ENCODE peak calls at places on chromosomes 4 and X, in nine cellular contexts. One of them, this sample, is unnamed. For H3K4me1, the result is how much of the 10 kb centered on the place peaks cover.

GRCh38 chr4:59848457-59848856 is 1351.7 kb upstream of the ADGRL3 start:
- DNase-seq in lower lobe of right lung: no peak
- DNase-seq in IMR-90: no peak
- DNase-seq in heart left ventricle: no peak
- DNase-seq in OCI-LY7: no peak
- DNase-seq in ovary: no peak
- DNase-seq in esophagus squamous epithelium: no peak
- DNase-seq in uterus: no peak
- DNase-seq in fibroblast of lung: no peak
- DNase-seq in this sample: no peak

GRCh38 chrX:10989386-10989785 is 121.7 kb upstream of the HCCS start:
- DNase-seq in lower lobe of right lung: no peak
- DNase-seq in IMR-90: no peak
- DNase-seq in heart left ventricle: no peak
- DNase-seq in OCI-LY7: no peak
- DNase-seq in ovary: no peak
- DNase-seq in esophagus squamous epithelium: no peak
- DNase-seq in uterus: no peak
- DNase-seq in fibroblast of lung: no peak
- DNase-seq in this sample: no peak

GRCh38 chr4:108683479-108683878 is 33.1 kb downstream of the OSTC start:
- DNase-seq in lower lobe of right lung: no peak
- DNase-seq in IMR-90: peak
- DNase-seq in heart left ventricle: no peak
- DNase-seq in OCI-LY7: peak
- DNase-seq in ovary: no peak
- DNase-seq in esophagus squamous epithelium: no peak
- DNase-seq in uterus: no peak
- DNase-seq in fibroblast of lung: peak
- DNase-seq in this sample: no peak

GRCh38 chrX:56564182-56564885 is 907 bp downstream of the UBQLN2 start:
- DNase-seq in lower lobe of right lung: no peak
- DNase-seq in IMR-90: peak
- DNase-seq in heart left ventricle: no peak
- DNase-seq in OCI-LY7: peak
- DNase-seq in ovary: peak
- DNase-seq in esophagus squamous epithelium: no peak
- DNase-seq in uterus: no peak
- DNase-seq in fibroblast of lung: peak
- DNase-seq in this sample: peak

GRCh38 chrX:67636532-67636931 is 92.7 kb downstream of the AR start:
- DNase-seq in lower lobe of right lung: no peak
- DNase-seq in IMR-90: no peak
- DNase-seq in heart left ventricle: no peak
- DNase-seq in OCI-LY7: no peak
- DNase-seq in ovary: no peak
- DNase-seq in esophagus squamous epithelium: no peak
- DNase-seq in uterus: no peak
- DNase-seq in fibroblast of lung: peak
- DNase-seq in this sample: no peak

GRCh38 chr4:40564815-40565505 is 64.7 kb downstream of the RBM47 start:
- DNase-seq in lower lobe of right lung: no peak
- DNase-seq in IMR-90: no peak
- DNase-seq in heart left ventricle: no peak
- DNase-seq in OCI-LY7: peak
- DNase-seq in ovary: no peak
- DNase-seq in esophagus squamous epithelium: no peak
- DNase-seq in uterus: no peak
- DNase-seq in fibroblast of lung: no peak
- DNase-seq in this sample: no peak

GRCh38 chr4:14218641-14219040 is 591.1 kb upstream of the BOD1L1 start:
- DNase-seq in lower lobe of right lung: no peak
- DNase-seq in IMR-90: no peak
- DNase-seq in heart left ventricle: no peak
- DNase-seq in OCI-LY7: no peak
- DNase-seq in ovary: no peak
- DNase-seq in esophagus squamous epithelium: no peak
- DNase-seq in uterus: no peak
- DNase-seq in fibroblast of lung: no peak
- DNase-seq in this sample: no peak

GRCh38 chrX:119726900-119727555 is 31.4 kb upstream of the SOWAHD start:
- DNase-seq in lower lobe of right lung: no peak
- DNase-seq in IMR-90: no peak
- DNase-seq in heart left ventricle: no peak
- DNase-seq in OCI-LY7: no peak
- DNase-seq in ovary: no peak
- DNase-seq in esophagus squamous epithelium: no peak
- DNase-seq in uterus: no peak
- DNase-seq in fibroblast of lung: no peak
- DNase-seq in this sample: peak

GRCh38 chr4:133320576-133321170 is 171.6 kb downstream of the PCDH10 start:
- DNase-seq in lower lobe of right lung: no peak
- DNase-seq in IMR-90: peak
- DNase-seq in heart left ventricle: no peak
- DNase-seq in OCI-LY7: peak
- DNase-seq in ovary: no peak
- DNase-seq in esophagus squamous epithelium: no peak
- DNase-seq in uterus: no peak
- DNase-seq in fibroblast of lung: peak
- DNase-seq in this sample: no peak

GRCh38 chr4:145734576-145735329 is 54.8 kb downstream of the C4orf51 start:
- DNase-seq in lower lobe of right lung: peak
- DNase-seq in IMR-90: peak
- DNase-seq in heart left ventricle: peak
- DNase-seq in OCI-LY7: no peak
- DNase-seq in ovary: peak
- DNase-seq in esophagus squamous epithelium: no peak
- DNase-seq in uterus: peak
- DNase-seq in fibroblast of lung: peak
- DNase-seq in this sample: no peak

GRCh38 chrX:119605398-119605738 is 856 bp downstream of the NKRF start:
- DNase-seq in lower lobe of right lung: no peak
- DNase-seq in IMR-90: no peak
- DNase-seq in heart left ventricle: no peak
- DNase-seq in OCI-LY7: no peak
- DNase-seq in ovary: peak
- DNase-seq in esophagus squamous epithelium: no peak
- DNase-seq in uterus: no peak
- DNase-seq in fibroblast of lung: no peak
- DNase-seq in this sample: no peak

GRCh38 chr4:127015616-127016015 is 617.1 kb upstream of the INTU start:
- DNase-seq in lower lobe of right lung: no peak
- DNase-seq in IMR-90: no peak
- DNase-seq in heart left ventricle: no peak
- DNase-seq in OCI-LY7: no peak
- DNase-seq in ovary: no peak
- DNase-seq in esophagus squamous epithelium: no peak
- DNase-seq in uterus: no peak
- DNase-seq in fibroblast of lung: no peak
- DNase-seq in this sample: no peak

GRCh38 chr4:143399113-143399949 is 62.7 kb downstream of the GAB1 start:
- DNase-seq in lower lobe of right lung: no peak
- DNase-seq in IMR-90: peak
- DNase-seq in heart left ventricle: no peak
- DNase-seq in OCI-LY7: peak
- DNase-seq in ovary: no peak
- DNase-seq in esophagus squamous epithelium: no peak
- DNase-seq in uterus: no peak
- DNase-seq in fibroblast of lung: peak
- DNase-seq in this sample: no peak

GRCh38 chr4:56146956-56147355 is 198.2 kb downstream of the CEP135 start:
- DNase-seq in lower lobe of right lung: no peak
- DNase-seq in IMR-90: no peak
- DNase-seq in heart left ventricle: no peak
- DNase-seq in OCI-LY7: no peak
- DNase-seq in ovary: no peak
- DNase-seq in esophagus squamous epithelium: no peak
- DNase-seq in uterus: no peak
- DNase-seq in fibroblast of lung: no peak
- DNase-seq in this sample: no peak

GRCh38 chr4:20284990-20285389 is 33.3 kb downstream of the SLIT2 start:
- DNase-seq in lower lobe of right lung: no peak
- DNase-seq in IMR-90: peak
- DNase-seq in heart left ventricle: no peak
- DNase-seq in OCI-LY7: no peak
- DNase-seq in ovary: no peak
- DNase-seq in esophagus squamous epithelium: no peak
- DNase-seq in uterus: no peak
- DNase-seq in fibroblast of lung: no peak
- DNase-seq in this sample: no peak

GRCh38 chr4:67929447-67929846 is 33.8 kb downstream of the TMPRSS11A start:
- DNase-seq in lower lobe of right lung: no peak
- DNase-seq in IMR-90: peak
- DNase-seq in heart left ventricle: no peak
- DNase-seq in OCI-LY7: no peak
- DNase-seq in ovary: no peak
- DNase-seq in esophagus squamous epithelium: no peak
- DNase-seq in uterus: no peak
- DNase-seq in fibroblast of lung: no peak
- DNase-seq in this sample: no peak

GRCh38 chr4:126710935-126711334 is 921.8 kb upstream of the INTU start:
- DNase-seq in lower lobe of right lung: no peak
- DNase-seq in IMR-90: no peak
- DNase-seq in heart left ventricle: no peak
- DNase-seq in OCI-LY7: no peak
- DNase-seq in ovary: no peak
- DNase-seq in esophagus squamous epithelium: no peak
- DNase-seq in uterus: no peak
- DNase-seq in fibroblast of lung: no peak
- DNase-seq in this sample: no peak

GRCh38 chr4:8439168-8439567 is 1.4 kb downstream of the ACOX3 start:
- DNase-seq in lower lobe of right lung: no peak
- DNase-seq in IMR-90: peak
- DNase-seq in heart left ventricle: no peak
- DNase-seq in OCI-LY7: no peak
- DNase-seq in ovary: no peak
- DNase-seq in esophagus squamous epithelium: no peak
- DNase-seq in uterus: no peak
- DNase-seq in fibroblast of lung: peak
- DNase-seq in this sample: no peak
- H3K4me1 ChIP-seq in lower lobe of right lung: half or more
- H3K4me1 ChIP-seq in IMR-90: under half
- H3K4me1 ChIP-seq in heart left ventricle: under half
- H3K4me1 ChIP-seq in OCI-LY7: half or more
- H3K4me1 ChIP-seq in ovary: under half
- H3K4me1 ChIP-seq in esophagus squamous epithelium: under half
- H3K4me1 ChIP-seq in uterus: under half
- H3K4me1 ChIP-seq in fibroblast of lung: under half
- H3K4me1 ChIP-seq in this sample: half or more

GRCh38 chrX:16282209-16282608 is 114.9 kb downstream of the MAGEB17 start:
- DNase-seq in lower lobe of right lung: no peak
- DNase-seq in IMR-90: no peak
- DNase-seq in heart left ventricle: no peak
- DNase-seq in OCI-LY7: no peak
- DNase-seq in ovary: no peak
- DNase-seq in esophagus squamous epithelium: no peak
- DNase-seq in uterus: no peak
- DNase-seq in fibroblast of lung: no peak
- DNase-seq in this sample: no peak

GRCh38 chrX:16278927-16279326 is 111.6 kb downstream of the MAGEB17 start:
- DNase-seq in lower lobe of right lung: no peak
- DNase-seq in IMR-90: no peak
- DNase-seq in heart left ventricle: no peak
- DNase-seq in OCI-LY7: no peak
- DNase-seq in ovary: no peak
- DNase-seq in esophagus squamous epithelium: no peak
- DNase-seq in uterus: no peak
- DNase-seq in fibroblast of lung: no peak
- DNase-seq in this sample: no peak
- TF ChIP-seq CTCF in lower lobe of right lung: no peak
- TF ChIP-seq CTCF in IMR-90: no peak
- TF ChIP-seq CTCF in heart left ventricle: no peak
- TF ChIP-seq CTCF in OCI-LY7: peak
- TF ChIP-seq CTCF in ovary: no peak
- TF ChIP-seq CTCF in esophagus squamous epithelium: no peak
- TF ChIP-seq CTCF in uterus: no peak
- TF ChIP-seq CTCF in fibroblast of lung: no peak
- TF ChIP-seq CTCF in this sample: no peak

GRCh38 chr4:153490985-153491483 is 24.9 kb downstream of the TMEM131L start:
- DNase-seq in lower lobe of right lung: no peak
- DNase-seq in IMR-90: no peak
- DNase-seq in heart left ventricle: no peak
- DNase-seq in OCI-LY7: no peak
- DNase-seq in ovary: no peak
- DNase-seq in esophagus squamous epithelium: no peak
- DNase-seq in uterus: no peak
- DNase-seq in fibroblast of lung: no peak
- DNase-seq in this sample: no peak

GRCh38 chr4:153486281-153487151 is 20.4 kb downstream of the TMEM131L start:
- DNase-seq in lower lobe of right lung: no peak
- DNase-seq in IMR-90: peak
- DNase-seq in heart left ventricle: no peak
- DNase-seq in OCI-LY7: no peak
- DNase-seq in ovary: no peak
- DNase-seq in esophagus squamous epithelium: no peak
- DNase-seq in uterus: peak
- DNase-seq in fibroblast of lung: peak
- DNase-seq in this sample: no peak

GRCh38 chr4:153488719-153489384 is 22.7 kb downstream of the TMEM131L start:
- DNase-seq in lower lobe of right lung: peak
- DNase-seq in IMR-90: no peak
- DNase-seq in heart left ventricle: peak
- DNase-seq in OCI-LY7: no peak
- DNase-seq in ovary: no peak
- DNase-seq in esophagus squamous epithelium: no peak
- DNase-seq in uterus: no peak
- DNase-seq in fibroblast of lung: no peak
- DNase-seq in this sample: peak

GRCh38 chr4:153488006-153488718 is 22.0 kb downstream of the TMEM131L start:
- DNase-seq in lower lobe of right lung: no peak
- DNase-seq in IMR-90: peak
- DNase-seq in heart left ventricle: peak
- DNase-seq in OCI-LY7: no peak
- DNase-seq in ovary: no peak
- DNase-seq in esophagus squamous epithelium: no peak
- DNase-seq in uterus: no peak
- DNase-seq in fibroblast of lung: peak
- DNase-seq in this sample: peak

GRCh38 chr4:153489856-153490558 is 23.8 kb downstream of the TMEM131L start:
- DNase-seq in lower lobe of right lung: no peak
- DNase-seq in IMR-90: peak
- DNase-seq in heart left ventricle: no peak
- DNase-seq in OCI-LY7: no peak
- DNase-seq in ovary: no peak
- DNase-seq in esophagus squamous epithelium: no peak
- DNase-seq in uterus: no peak
- DNase-seq in fibroblast of lung: no peak
- DNase-seq in this sample: no peak
- H3K4me1 ChIP-seq in lower lobe of right lung: under half
- H3K4me1 ChIP-seq in IMR-90: under half
- H3K4me1 ChIP-seq in heart left ventricle: under half
- H3K4me1 ChIP-seq in OCI-LY7: half or more
- H3K4me1 ChIP-seq in ovary: under half
- H3K4me1 ChIP-seq in esophagus squamous epithelium: half or more
- H3K4me1 ChIP-seq in uterus: under half
- H3K4me1 ChIP-seq in fibroblast of lung: under half
- H3K4me1 ChIP-seq in this sample: half or more

DNA sequence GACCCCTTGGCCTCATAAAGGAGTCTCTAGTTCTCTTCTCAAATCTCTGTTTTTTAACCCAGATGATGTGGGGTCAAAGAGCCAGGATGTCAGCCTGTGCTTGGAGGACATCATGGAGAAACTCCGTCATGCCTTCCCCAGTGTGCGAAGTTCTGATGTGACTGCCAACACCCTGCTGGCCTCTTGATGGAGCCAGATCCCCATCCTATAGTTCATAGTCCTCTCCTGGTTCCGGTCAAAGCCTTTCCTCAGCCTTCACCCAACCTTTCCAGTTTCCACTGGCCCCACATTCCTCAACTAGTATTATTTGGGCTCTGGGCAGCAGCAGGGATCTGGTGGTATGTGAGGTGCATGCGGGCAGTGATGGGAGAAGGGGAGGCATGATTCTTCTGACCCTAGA is 30.7 kb downstream of the TAF7L start:
- DNase-seq in lower lobe of right lung: no peak
- DNase-seq in IMR-90: no peak
- DNase-seq in heart left ventricle: no peak
- DNase-seq in OCI-LY7: peak
- DNase-seq in ovary: no peak
- DNase-seq in esophagus squamous epithelium: no peak
- DNase-seq in uterus: no peak
- DNase-seq in fibroblast of lung: peak
- DNase-seq in this sample: no peak
- TF ChIP-seq CTCF in lower lobe of right lung: no peak
- TF ChIP-seq CTCF in IMR-90: no peak
- TF ChIP-seq CTCF in heart left ventricle: no peak
- TF ChIP-seq CTCF in OCI-LY7: peak
- TF ChIP-seq CTCF in ovary: no peak
- TF ChIP-seq CTCF in esophagus squamous epithelium: no peak
- TF ChIP-seq CTCF in uterus: no peak
- TF ChIP-seq CTCF in fibroblast of lung: peak
- TF ChIP-seq CTCF in this sample: no peak

This sample was measured in CD8-positive, alpha-beta T cell.